ENCODE peak calls at places on chromosome 3, in five cellular contexts. S, P, V, Z and G are unnamed samples.

GRCh38 chr3:11514191-11514770 is 129.4 kb downstream of the VGLL4 start:
- DNase-seq in S (no peak), P (peak; percentile 62), V (peak; percentile 91), Z (no peak), G (no peak)

GRCh38 chr3:90015688-90016356 is 908.4 kb downstream of the EPHA3 start:
- DNase-seq in S (no peak), P (no peak), V (peak; percentile 92), Z (peak; percentile 67), G (no peak)

GRCh38 chr3:33170531-33170930 is 48.1 kb downstream of the SUSD5 start:
- DNase-seq in S (no peak), P (no peak), V (no peak), Z (no peak), G (no peak)

GRCh38 chr3:119291062-119291700 is 3.0 kb upstream of the ARHGAP31 start:
- DNase-seq in S (no peak), P (no peak), V (no peak), Z (no peak), G (no peak)

GRCh38 chr3:65950340-65951326 is 88.1 kb downstream of the MAGI1 start:
- DNase-seq in S (no peak), P (no peak), V (no peak), Z (no peak), G (peak; percentile 56)

GRCh38 chr3:105367406-105368213 is 901 bp downstream of the ALCAM start:
- DNase-seq in S (peak; percentile 70), P (peak; percentile 83), V (peak; percentile 70), Z (peak; percentile 65), G (peak; percentile 36)

GRCh38 chr3:196650740-196651311 is 11.3 kb downstream of the NRROS start:
- DNase-seq in S (no peak), P (peak; percentile 76), V (peak; percentile 97), Z (no peak), G (peak; percentile 53)

GRCh38 chr3:72279068-72279598 is 494.2 kb upstream of the PROK2 start:
- DNase-seq in S (no peak), P (no peak), V (no peak), Z (no peak), G (no peak)

GRCh38 chr3:26437678-26438077 is 184.9 kb upstream of the LRRC3B start:
- DNase-seq in S (no peak), P (no peak), V (peak; percentile 69), Z (no peak), G (no peak)

DNA sequence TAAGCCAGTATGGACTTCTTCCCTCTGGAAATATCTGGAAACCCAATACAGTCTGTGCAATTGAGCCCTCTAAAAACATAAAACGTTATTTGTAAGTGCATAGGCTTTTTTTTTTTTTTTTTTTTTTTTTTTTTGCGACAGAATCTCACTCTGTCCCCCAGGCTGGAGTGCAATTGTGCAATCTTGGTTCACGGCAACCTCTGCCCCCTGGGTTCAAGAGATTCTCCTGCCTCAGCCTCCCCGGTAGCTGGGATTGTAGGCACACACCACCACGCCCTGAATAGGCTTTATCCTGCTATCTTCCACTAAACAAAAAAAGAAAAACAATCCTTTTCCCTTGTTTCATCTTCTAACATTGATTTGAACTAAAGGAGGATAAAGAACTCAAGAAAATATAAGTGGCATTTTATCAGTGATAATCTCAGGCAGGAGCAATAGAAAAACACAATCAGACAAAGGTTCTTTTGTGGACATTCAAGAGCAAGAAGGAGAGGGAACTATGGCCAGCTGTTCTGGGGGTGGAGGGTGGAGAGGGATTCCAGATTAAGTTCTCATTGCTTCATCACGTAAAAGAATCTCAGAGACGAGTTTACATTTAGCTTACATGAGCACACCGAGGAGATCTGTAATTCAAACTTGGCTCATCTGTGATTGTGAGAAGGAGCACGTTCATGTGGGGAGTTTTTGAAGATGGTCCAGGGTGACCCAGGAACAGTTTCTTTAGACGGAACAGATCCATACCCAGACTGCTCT is 68.6 kb downstream of the ITGB5 start:
- DNase-seq in S (no peak), P (no peak), V (no peak), Z (no peak), G (no peak)
- H3K36me3 ChIP-seq in S (no peaks in the 10 kb centered on the region), P (peaks cover 30% of the 10 kb centered on the region), V (peaks cover 46% of the 10 kb centered on the region), Z (no peaks in the 10 kb centered on the region), G (peaks cover 3% of the 10 kb centered on the region)

GRCh38 chr3:55541456-55541855 is 54.4 kb upstream of the WNT5A start:
- DNase-seq in S (no peak), P (no peak), V (no peak), Z (no peak), G (no peak)

GRCh38 chr3:55541016-55541415 is 53.9 kb upstream of the WNT5A start:
- DNase-seq in S (no peak), P (no peak), V (no peak), Z (no peak), G (no peak)

GRCh38 chr3:55544219-55544618 is 57.1 kb upstream of the WNT5A start:
- DNase-seq in S (no peak), P (no peak), V (no peak), Z (no peak), G (no peak)

GRCh38 chr3:55540579-55540978 is 53.5 kb upstream of the WNT5A start:
- DNase-seq in S (no peak), P (no peak), V (no peak), Z (no peak), G (no peak)

GRCh38 chr3:55543228-55543627 is 56.1 kb upstream of the WNT5A start:
- DNase-seq in S (no peak), P (no peak), V (peak; percentile 11), Z (no peak), G (no peak)
- H3K27me3 ChIP-seq in S (no peaks in the 10 kb centered on the region), P (no peaks in the 10 kb centered on the region), V (no peaks in the 10 kb centered on the region), Z (no peaks in the 10 kb centered on the region), G (no peaks in the 10 kb centered on the region)

DNA sequence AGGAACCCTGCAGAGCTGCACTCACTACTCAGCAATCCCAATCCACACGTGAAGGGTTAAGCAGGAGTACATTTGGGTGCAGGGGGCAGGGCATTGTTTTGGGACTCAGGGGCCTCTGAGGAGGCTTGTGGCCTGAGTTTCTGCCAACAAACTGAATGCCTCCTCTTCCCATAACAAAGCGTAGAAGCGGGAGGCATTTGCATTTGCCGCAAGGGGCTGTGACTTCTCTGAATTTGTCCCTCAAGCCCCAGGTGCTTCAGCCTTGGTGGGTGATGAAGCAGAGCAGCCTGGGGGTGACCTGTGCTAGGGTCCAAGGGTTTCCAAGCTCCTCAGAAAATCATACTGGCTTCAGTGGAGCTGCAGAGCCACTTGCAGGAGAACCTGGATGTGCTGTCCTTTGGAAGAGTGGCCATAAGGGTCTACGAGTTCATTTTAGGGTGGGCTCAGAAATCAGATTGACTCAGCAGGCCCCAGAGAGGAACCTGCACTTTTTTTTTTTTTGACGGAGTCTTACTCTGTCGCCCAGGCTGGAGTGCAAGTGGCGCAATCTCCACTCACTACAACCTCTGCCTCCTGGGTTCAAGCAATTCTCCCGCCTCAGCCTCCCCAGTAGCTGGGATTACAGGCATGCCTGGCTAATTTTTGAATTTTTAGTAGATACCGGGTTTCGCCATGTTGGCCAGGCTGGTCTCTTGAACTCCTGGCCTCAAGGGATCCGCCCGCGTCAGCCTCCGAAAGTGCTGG is 1.4 kb upstream of the RPSA start:
- DNase-seq in S (no peak), P (no peak), V (no peak), Z (no peak), G (no peak)
- TF ChIP-seq CTCF in S (no peak), P (no peak), V (no peak), Z (no peak), G (no peak)

GRCh38 chr3:47421741-47422649 is 41.2 kb downstream of the PTPN23 start:
- DNase-seq in S (no peak), P (peak; percentile 68), V (no peak), Z (peak; percentile 56), G (no peak)

GRCh38 chr3:47422743-47423142 is 41.9 kb downstream of the PTPN23 start:
- DNase-seq in S (no peak), P (no peak), V (no peak), Z (no peak), G (no peak)

GRCh38 chr3:47419083-47420043 is 38.5 kb downstream of the PTPN23 start:
- DNase-seq in S (no peak), P (no peak), V (no peak), Z (no peak), G (no peak)

GRCh38 chr3:47420044-47420430 is 39.2 kb downstream of the PTPN23 start:
- DNase-seq in S (no peak), P (no peak), V (no peak), Z (no peak), G (no peak)

DNA sequence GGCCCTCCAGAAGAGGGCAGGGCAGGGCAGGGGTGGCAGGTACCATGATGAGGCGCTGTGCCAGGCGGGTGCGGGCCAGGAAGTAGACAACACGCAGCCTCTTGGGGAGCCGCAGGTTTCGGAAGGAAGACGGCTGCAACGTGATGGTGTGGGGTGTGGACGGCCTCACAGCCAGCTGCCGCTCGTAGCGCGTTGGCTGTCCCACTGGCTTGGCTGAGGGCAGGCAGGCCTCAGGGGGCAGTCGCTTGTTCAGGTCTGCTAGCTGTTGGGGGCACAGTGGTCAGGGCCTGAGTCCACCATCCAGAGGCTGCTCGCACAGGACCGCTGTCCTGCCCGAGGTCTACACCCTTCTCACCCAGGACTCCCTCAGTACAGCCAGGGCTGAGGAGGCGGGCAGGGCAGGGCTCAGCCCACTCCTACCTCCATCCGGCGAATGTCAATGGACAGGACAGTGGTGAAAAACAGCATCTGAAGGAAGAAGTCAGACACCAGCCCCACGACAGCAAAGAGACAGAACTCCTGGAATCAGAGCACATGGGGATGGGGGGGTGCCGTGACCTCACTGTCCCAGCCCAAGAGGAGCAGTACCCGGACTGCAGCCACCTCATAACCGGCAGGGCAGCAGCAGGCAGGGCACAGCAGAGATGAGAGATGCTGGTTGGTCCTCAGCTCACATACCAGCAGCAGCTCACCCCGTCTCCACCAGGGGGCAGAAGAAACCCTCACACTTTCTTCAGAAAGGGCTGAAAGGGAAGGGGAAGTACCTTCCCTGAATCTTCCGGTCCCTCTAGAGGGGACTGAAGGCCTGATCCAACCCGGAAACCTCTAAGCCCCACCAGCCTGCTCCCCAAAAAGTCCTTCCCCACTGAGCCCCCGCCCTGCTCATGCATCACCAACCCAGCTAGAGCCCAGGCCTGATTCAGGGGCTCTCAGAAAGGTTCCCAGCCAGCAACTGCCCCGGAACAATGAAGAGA is 40.0 kb downstream of the PTPN23 start:
- DNase-seq in S (peak; percentile 89), P (peak; percentile 91), V (peak; percentile 87), Z (peak; percentile 86), G (peak; percentile 84)
- H3K36me3 ChIP-seq in S (no peaks in the 10 kb centered on the region), P (peaks cover 69% of the 10 kb centered on the region), V (peaks cover 18% of the 10 kb centered on the region), Z (no peaks in the 10 kb centered on the region), G (peaks cover 11% of the 10 kb centered on the region)

GRCh38 chr3:194370753-194371152 is 1.2 kb upstream of the LRRC15 start:
- DNase-seq in S (no peak), P (no peak), V (no peak), Z (no peak), G (no peak)

GRCh38 chr3:194373912-194374311 is 4.4 kb upstream of the LRRC15 start:
- DNase-seq in S (no peak), P (no peak), V (no peak), Z (no peak), G (peak; percentile 13)

GRCh38 chr3:194375473-194375872 is 5.9 kb upstream of the LRRC15 start:
- DNase-seq in S (no peak), P (no peak), V (no peak), Z (no peak), G (peak; percentile 25)

GRCh38 chr3:194374930-194375329 is 5.4 kb upstream of the LRRC15 start:
- DNase-seq in S (no peak), P (no peak), V (no peak), Z (no peak), G (no peak)

DNA sequence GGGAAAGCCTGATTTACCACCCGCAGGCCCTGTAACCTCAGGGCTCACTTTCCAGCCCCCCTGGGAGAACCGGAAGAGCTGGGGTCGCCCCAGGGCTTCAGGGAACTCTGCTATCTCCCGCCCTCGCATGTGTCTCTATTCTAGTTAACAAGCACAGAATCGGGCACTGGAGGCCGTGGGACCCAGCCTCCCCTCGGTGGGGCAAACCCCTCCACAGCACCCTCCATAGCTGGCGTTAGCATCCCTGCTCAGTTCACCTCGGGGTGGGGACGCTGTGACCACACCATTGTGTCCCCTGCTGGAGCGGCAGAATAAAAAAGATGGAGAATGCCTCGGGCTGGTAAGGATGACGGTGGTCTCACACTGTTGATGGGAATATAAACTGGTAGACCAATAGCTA is 3.5 kb upstream of the LRRC15 start:
- DNase-seq in S (no peak), P (no peak), V (no peak), Z (no peak), G (no peak)
- H3K27me3 ChIP-seq in S (no peaks in the 10 kb centered on the region), P (no peaks in the 10 kb centered on the region), V (peaks cover 32% of the 10 kb centered on the region), Z (no peaks in the 10 kb centered on the region), G (no peaks in the 10 kb centered on the region)

GRCh38 chr3:171113716-171114115 is 87.2 kb upstream of the SLC2A2 start:
- DNase-seq in S (no peak), P (no peak), V (no peak), Z (no peak), G (peak; percentile 47)
- TF ChIP-seq CTCF in S (no peak), P (no peak), V (peak; percentile 50), Z (no peak), G (peak; percentile 46)